ENCODE peak calls at places on chromosomes 1 and 21, in eight cellular contexts. Y, B, V, F, O, H, S and W are unnamed samples.

GRCh38 chr1:24928631-24929090 is 1.4 kb downstream of the RUNX3 start:
- DNase-seq in Y (no peak), B (no peak), V (no peak), F (no peak), O (no peak), H (no peak), S (no peak), W (no peak)

GRCh38 chr1:32332290-32333079 is 3.5 kb downstream of the MARCKSL1 start:
- DNase-seq in Y (no peak), B (no peak), V (no peak), F (no peak), O (no peak), H (no peak), S (no peak), W (no peak)

GRCh38 chr1:12518956-12519707 is 98.9 kb downstream of the DHRS3 start:
- DNase-seq in Y (peak), B (peak), V (no peak), F (no peak), O (peak), H (peak), S (no peak), W (no peak)

GRCh38 chr1:186987769-186988168 is 159.0 kb downstream of the PLA2G4A start:
- DNase-seq in Y (no peak), B (no peak), V (no peak), F (no peak), O (no peak), H (no peak), S (no peak), W (no peak)

GRCh38 chr1:195345149-195345548 is 1263.1 kb downstream of the KCNT2 start:
- DNase-seq in Y (no peak), B (no peak), V (no peak), F (peak), O (no peak), H (no peak), S (no peak), W (no peak)

GRCh38 chr1:27727126-27727525 is 1.4 kb downstream of the FAM76A start:
- DNase-seq in Y (peak), B (no peak), V (peak), F (no peak), O (no peak), H (no peak), S (no peak), W (no peak)

GRCh38 chr1:47696404-47696910 is 258.6 kb downstream of the FOXD2 start:
- DNase-seq in Y (peak), B (no peak), V (no peak), F (no peak), O (no peak), H (no peak), S (no peak), W (no peak)

GRCh38 chr1:10640079-10640578 is 156.3 kb downstream of the CASZ1 start:
- DNase-seq in Y (no peak), B (no peak), V (no peak), F (no peak), O (no peak), H (peak), S (no peak), W (no peak)

GRCh38 chr1:4090976-4091660 is 191.0 kb upstream of the C1orf174 start:
- DNase-seq in Y (no peak), B (no peak), V (no peak), F (no peak), O (no peak), H (no peak), S (no peak), W (no peak)

GRCh38 chr1:154014154-154014910 is 23.8 kb downstream of the RPS27 start:
- DNase-seq in Y (no peak), B (no peak), V (peak), F (no peak), O (no peak), H (no peak), S (no peak), W (no peak)

GRCh38 chr1:154521695-154522094 is 19.5 kb upstream of the SHE start:
- DNase-seq in Y (peak), B (no peak), V (no peak), F (no peak), O (no peak), H (no peak), S (no peak), W (no peak)

GRCh38 chr1:48777219-48777895 is 666 bp upstream of the BEND5 start:
- DNase-seq in Y (no peak), B (peak), V (no peak), F (no peak), O (peak), H (peak), S (no peak), W (peak)

GRCh38 chr21:26756491-26757159 is 88.6 kb downstream of the ADAMTS1 start:
- DNase-seq in Y (no peak), B (no peak), V (no peak), F (no peak), O (no peak), H (no peak), S (no peak), W (no peak)

GRCh38 chr1:8342325-8342724 is 24.4 kb downstream of the SLC45A1 start:
- DNase-seq in Y (no peak), B (peak), V (no peak), F (no peak), O (peak), H (no peak), S (no peak), W (no peak)

DNA sequence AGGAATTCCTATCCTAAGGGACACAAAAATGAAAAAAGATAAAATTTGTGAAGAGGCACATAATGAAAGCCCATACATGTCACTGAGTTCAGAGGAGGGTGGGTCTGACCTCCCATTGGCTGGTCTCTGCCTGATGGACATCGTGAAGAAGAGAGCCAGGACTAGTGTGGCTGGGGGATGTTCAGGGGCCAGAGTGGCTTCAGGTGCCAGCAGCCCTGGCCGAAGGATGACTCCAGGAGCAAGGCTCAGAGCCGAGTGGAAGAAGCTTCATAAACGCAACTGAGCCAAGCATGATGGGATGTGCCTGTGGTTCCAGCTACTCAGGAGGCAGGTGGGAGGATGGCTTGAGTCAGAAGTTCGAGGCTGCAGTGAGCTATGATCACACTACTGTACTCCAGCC is 56.9 kb upstream of the ATP5PO start:
- DNase-seq in Y (no peak), B (no peak), V (no peak), F (no peak), O (no peak), H (no peak), S (no peak), W (no peak)
- H3K4me3 ChIP-seq in Y (no peak), B (no peak), V (no peak), F (no peak), O (no peak), H (no peak), S (no peak), W (no peak)

DNA sequence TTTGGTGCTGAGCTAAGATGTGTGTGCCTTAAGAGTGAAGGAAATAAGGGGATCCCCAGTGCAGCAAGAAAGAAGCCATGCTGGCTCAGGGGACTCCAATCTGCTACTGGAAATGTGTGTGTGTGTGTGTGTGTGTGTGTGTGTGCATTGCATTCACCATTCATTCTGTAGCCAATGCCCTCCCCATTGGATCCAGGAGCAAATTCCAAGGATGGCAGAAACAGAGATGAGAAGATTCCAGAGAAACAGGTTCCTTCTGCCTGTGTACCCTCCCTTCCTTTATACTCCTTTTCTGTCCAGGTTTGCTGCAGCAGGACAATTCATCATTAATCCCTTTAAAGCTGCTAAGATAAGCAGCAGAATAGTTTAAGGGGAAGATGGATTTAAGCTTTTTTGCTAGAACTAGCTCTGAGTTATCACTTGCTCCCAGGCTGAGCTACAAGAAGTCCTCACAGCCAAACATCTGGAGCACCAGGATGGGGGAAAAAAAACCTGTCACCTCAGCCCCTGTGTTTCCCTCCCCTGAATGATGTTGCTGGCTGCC is 3.2 kb downstream of the SLC6A17 start:
- DNase-seq in Y (no peak), B (no peak), V (no peak), F (no peak), O (no peak), H (no peak), S (no peak), W (no peak)
- TF ChIP-seq POLR2A in Y (no peak), B (no peak), V (no peak), F (no peak), O (no peak), H (no peak), S (no peak), W (no peak)

GRCh38 chr1:121517586-121518230 is 332.9 kb downstream of the SRGAP2C start:
- DNase-seq in Y (no peak), B (no peak), V (peak), F (no peak), O (no peak), H (no peak), S (no peak), W (no peak)
- H3K4me3 ChIP-seq in Y (no peak), B (no peak), V (no peak), F (no peak), O (no peak), H (no peak), S (no peak), W (no peak)

DNA sequence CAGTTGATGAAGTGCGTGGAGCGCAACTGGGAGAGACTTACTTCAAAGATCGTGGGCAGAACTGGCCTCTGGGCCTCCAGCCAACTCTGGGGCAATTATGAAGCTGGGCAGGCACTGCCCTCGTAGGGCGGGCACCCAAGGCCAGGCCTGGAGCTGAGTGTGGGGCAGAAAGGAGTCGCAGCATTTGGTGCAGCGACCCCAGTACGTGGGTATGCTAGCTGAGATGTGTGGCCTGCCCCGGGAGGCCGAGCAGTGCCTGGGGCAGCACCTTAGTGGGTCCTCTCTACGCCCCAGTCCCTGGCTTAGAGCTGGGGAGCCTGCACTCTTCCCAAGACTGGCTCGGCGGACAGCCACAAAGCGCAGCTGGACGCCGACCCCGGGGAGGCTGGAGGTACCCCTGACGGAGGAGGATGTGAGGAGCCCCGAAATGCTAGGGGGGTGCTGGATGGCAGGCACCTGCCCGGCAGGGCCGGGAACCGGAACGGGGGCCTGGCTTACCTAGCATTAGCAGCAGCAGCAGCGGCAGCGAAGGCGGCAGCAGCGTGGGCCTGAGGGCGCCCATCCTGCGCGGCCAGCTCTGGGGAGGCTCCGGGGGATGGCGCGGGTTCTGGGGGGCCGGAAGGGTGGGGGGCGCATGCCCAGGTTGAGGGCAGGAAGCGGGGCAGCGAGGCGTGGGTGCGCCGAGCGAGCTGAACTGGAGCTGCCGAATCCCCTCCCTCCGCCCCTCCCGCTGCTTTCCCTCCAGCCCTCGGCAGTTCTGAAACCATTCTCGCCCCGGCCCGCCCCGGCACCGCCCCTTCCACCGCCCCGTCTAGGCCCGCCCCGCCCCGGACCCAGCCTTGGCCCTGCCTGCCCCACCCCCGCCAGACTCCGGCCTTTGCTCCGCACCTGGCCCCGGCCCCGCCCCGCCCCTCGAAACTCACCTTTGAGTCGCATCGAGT is at the start of gene IGSF8:
- DNase-seq in Y (peak), B (peak), V (peak), F (peak), O (peak), H (peak), S (peak), W (peak)
- TF ChIP-seq POLR2A in Y (no peak), B (peak), V (peak), F (no peak), O (peak), H (no peak), S (peak), W (peak)

DNA sequence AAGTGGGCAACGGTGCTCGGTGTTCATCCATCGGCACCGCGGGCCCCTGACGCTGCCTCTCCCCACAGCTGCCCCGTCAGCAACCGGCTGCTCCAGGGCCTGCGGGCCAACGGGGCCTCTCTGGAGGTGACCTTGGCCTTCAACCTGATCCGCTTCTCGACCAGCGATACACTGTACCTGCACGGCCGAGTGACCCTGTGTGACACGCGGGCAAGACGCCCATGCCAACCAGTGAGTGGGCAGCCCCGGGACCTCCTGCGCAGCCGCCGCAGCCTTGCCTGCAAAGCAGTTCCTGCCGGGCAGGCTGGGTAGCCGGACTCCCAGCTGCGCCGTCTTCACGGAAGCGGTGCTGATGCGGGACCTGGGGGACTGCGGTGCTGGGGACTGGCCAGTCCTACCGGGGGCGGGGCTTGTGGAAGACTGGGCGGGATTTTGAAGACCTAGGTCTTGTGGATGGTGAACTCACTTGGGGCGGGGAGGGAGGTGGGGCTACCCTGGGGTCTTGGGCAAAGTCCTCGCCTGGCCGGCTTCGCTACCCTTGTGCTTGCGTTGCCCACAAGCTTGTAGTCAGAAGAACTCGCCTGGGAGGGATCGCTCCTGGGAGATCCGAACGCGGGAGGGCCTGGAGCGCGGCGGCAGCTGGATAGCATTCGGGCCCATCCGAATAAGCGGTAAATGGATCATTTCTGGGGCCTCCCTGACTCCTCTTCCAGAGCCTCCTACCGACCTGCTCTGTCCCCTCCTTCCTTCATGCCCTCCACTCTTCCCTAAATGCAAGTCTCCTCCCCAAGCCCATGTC is 8.8 kb upstream of the CEP85 start:
- DNase-seq in Y (peak), B (peak), V (no peak), F (no peak), O (peak), H (peak), S (no peak), W (peak)
- H3K4me3 ChIP-seq in Y (peak), B (peak), V (no peak), F (no peak), O (peak), H (peak), S (no peak), W (peak)

GRCh38 chr1:185010361-185010760 is 35.0 kb upstream of the RNF2 start:
- DNase-seq in Y (no peak), B (no peak), V (no peak), F (no peak), O (no peak), H (no peak), S (no peak), W (no peak)

GRCh38 chr1:185017338-185017737 is 28.0 kb upstream of the RNF2 start:
- DNase-seq in Y (peak), B (no peak), V (peak), F (peak), O (no peak), H (no peak), S (no peak), W (peak)

GRCh38 chr1:185017966-185018365 is 27.4 kb upstream of the RNF2 start:
- DNase-seq in Y (no peak), B (no peak), V (peak), F (no peak), O (no peak), H (no peak), S (no peak), W (no peak)

GRCh38 chr1:185016880-185017279 is 28.5 kb upstream of the RNF2 start:
- DNase-seq in Y (no peak), B (no peak), V (peak), F (peak), O (no peak), H (no peak), S (no peak), W (no peak)

GRCh38 chr1:185015598-185015997 is 29.8 kb upstream of the RNF2 start:
- DNase-seq in Y (no peak), B (no peak), V (no peak), F (no peak), O (no peak), H (no peak), S (no peak), W (no peak)
- TF ChIP-seq POLR2A in Y (no peak), B (no peak), V (no peak), F (no peak), O (no peak), H (no peak), S (no peak), W (no peak)

GRCh38 chr1:205590457-205590768 is 41.4 kb downstream of the ELK4 start:
- DNase-seq in Y (no peak), B (peak), V (no peak), F (no peak), O (no peak), H (no peak), S (no peak), W (no peak)

GRCh38 chr1:205593532-205593931 is 38.3 kb downstream of the ELK4 start:
- DNase-seq in Y (peak), B (no peak), V (no peak), F (no peak), O (no peak), H (no peak), S (no peak), W (no peak)

GRCh38 chr1:205590777-205591513 is 40.9 kb downstream of the ELK4 start:
- DNase-seq in Y (no peak), B (peak), V (no peak), F (no peak), O (no peak), H (no peak), S (no peak), W (no peak)

GRCh38 chr1:205592443-205593003 is 39.3 kb downstream of the ELK4 start:
- DNase-seq in Y (no peak), B (no peak), V (no peak), F (no peak), O (no peak), H (no peak), S (no peak), W (no peak)

GRCh38 chr1:205591522-205592351 is 40.1 kb downstream of the ELK4 start:
- DNase-seq in Y (peak), B (peak), V (peak), F (peak), O (peak), H (peak), S (no peak), W (peak)
- H3K4me3 ChIP-seq in Y (no peak), B (peak), V (no peak), F (peak), O (peak), H (peak), S (no peak), W (no peak)

DNA sequence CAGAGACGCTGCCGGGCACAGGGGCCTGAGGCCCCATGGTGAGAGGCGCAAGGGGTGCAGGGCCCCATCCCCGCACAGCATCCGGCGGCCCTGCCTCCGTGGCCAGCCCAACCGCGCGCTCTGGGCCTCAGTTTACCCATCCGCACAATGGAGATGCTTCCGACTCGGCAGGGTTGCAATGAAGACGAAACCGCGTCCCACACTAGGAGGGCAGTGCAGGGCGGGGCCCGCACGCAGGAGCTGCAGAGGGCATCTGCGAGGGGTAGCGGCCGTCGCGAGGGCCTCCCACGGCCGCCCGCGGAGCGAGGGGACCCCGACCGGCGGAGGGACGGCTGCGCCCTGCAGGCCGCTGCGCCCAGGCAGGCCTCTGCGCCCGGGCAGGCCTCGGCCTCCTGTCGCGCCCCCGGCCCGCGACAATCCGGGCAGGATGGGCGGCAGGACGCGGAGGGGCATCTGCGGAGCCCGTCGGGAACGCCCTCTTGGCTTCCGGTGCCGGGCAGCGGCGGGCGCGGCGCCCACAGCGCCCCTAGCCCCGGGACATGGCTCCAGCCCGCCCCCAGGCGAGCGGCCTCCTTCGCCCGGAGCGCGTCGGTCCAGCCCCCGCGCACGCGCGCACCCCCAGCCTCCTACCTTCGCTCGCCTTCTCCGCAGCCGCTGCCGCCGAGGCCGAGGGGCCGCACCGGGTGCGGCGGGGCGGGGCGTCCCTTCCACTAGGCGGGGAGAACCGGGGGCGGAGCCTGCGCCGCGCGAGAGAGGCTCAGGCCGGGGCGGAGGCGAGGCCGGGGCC is 15.3 kb downstream of the RNU1-1 start:
- DNase-seq in Y (peak), B (peak), V (peak), F (peak), O (peak), H (peak), S (no peak), W (peak)
- TF ChIP-seq POLR2A in Y (peak), B (peak), V (peak), F (peak), O (peak), H (no peak), S (peak), W (no peak)

GRCh38 chr1:160113407-160113806 is 2.2 kb upstream of the ATP1A2 start:
- DNase-seq in Y (no peak), B (no peak), V (no peak), F (no peak), O (no peak), H (no peak), S (no peak), W (no peak)
- H3K4me3 ChIP-seq in Y (no peak), B (no peak), V (no peak), F (no peak), O (no peak), H (no peak), S (no peak), W (no peak)